ENCODE peak calls at places on chromosomes 2 and 18, in eight cellular contexts. T, J, A, C, O, L, I and D are unnamed samples.

GRCh38 chr18:62784338-62784965 is 69.1 kb downstream of the PHLPP1 start:
- DNase-seq in L (no peak), J (no peak), I (peak), A (no peak), C (no peak), O (no peak), T (no peak), D (no peak)

GRCh38 chr2:32746554-32747133 is 118.8 kb downstream of the TTC27 start:
- DNase-seq in L (no peak), C (no peak), T (no peak), J (no peak), O (no peak), A (no peak), I (no peak), D (no peak)

GRCh38 chr2:208929489-208929864 is 494.4 kb upstream of the MAP2 start:
- DNase-seq in I (no peak), A (no peak), L (no peak), J (no peak), C (no peak), O (no peak), T (no peak), D (no peak)

GRCh38 chr2:40034198-40034597 is 255.1 kb upstream of the THUMPD2 start:
- DNase-seq in O (no peak), C (no peak), A (no peak), L (no peak), I (peak), T (no peak), J (no peak), D (no peak)

GRCh38 chr2:201887851-201888451 is 81.6 kb downstream of the CDK15 start:
- DNase-seq in J (no peak), A (no peak), O (no peak), T (no peak), I (no peak), C (no peak), L (no peak), D (no peak)

GRCh38 chr18:31206064-31206463 is 43.4 kb upstream of the DSC1 start:
- DNase-seq in T (no peak), L (no peak), C (no peak), J (no peak), A (no peak), I (no peak), O (no peak), D (no peak)

GRCh38 chr2:46297546-46298271 is 502 bp downstream of the EPAS1 start:
- DNase-seq in O (peak), I (peak), C (peak), A (no peak), J (peak), L (peak), T (no peak), D (no peak)

GRCh38 chr18:261398-262073 is 6.3 kb downstream of the THOC1 start:
- DNase-seq in J (no peak), A (no peak), T (no peak), I (no peak), L (no peak), O (no peak), C (no peak), D (no peak)

GRCh38 chr2:100773538-100773937 is 46.4 kb upstream of the NPAS2 start:
- DNase-seq in A (no peak), O (no peak), I (no peak), T (no peak), C (no peak), J (no peak), L (no peak), D (no peak)

GRCh38 chr18:48475635-48476549 is 62.9 kb upstream of the CTIF start:
- DNase-seq in O (peak), C (no peak), L (peak), J (peak), T (peak), A (peak), I (peak), D (peak)

GRCh38 chr2:102048465-102048864 is 56.7 kb downstream of the IL1R2 start:
- DNase-seq in C (no peak), A (no peak), J (no peak), T (no peak), O (no peak), I (peak), L (no peak), D (no peak)

GRCh38 chr2:135121016-135121657 is 69.0 kb downstream of the RAB3GAP1 start:
- DNase-seq in O (no peak), C (no peak), J (no peak), L (no peak), T (no peak), A (no peak), I (no peak), D (no peak)

GRCh38 chr2:179571721-179572120 is 289.7 kb downstream of the ZNF385B start:
- DNase-seq in J (no peak), A (no peak), O (no peak), T (no peak), C (no peak), L (no peak), I (no peak), D (no peak)

GRCh38 chr18:67483237-67483636 is 33.3 kb downstream of the DSEL start:
- DNase-seq in T (no peak), L (no peak), J (no peak), C (no peak), O (no peak), A (no peak), I (no peak), D (no peak)

GRCh38 chr2:115558725-115559124 is 1116.3 kb downstream of the DPP10 start:
- DNase-seq in I (no peak), T (no peak), L (no peak), A (no peak), J (no peak), C (no peak), O (no peak), D (no peak)

GRCh38 chr18:13226533-13227144 is 8.1 kb downstream of the LDLRAD4 start:
- DNase-seq in A (no peak), J (no peak), L (no peak), T (no peak), I (no peak), O (no peak), C (no peak), D (no peak)

GRCh38 chr2:41920812-41921211 is 127.0 kb upstream of the PKDCC start:
- DNase-seq in J (no peak), A (no peak), C (no peak), I (no peak), T (no peak), L (no peak), O (no peak), D (no peak)

GRCh38 chr2:8352989-8353388 is 328.9 kb upstream of the ID2 start:
- DNase-seq in L (no peak), O (no peak), I (no peak), A (no peak), T (no peak), C (no peak), J (no peak), D (no peak)

GRCh38 chr18:64720781-64721464 is 572.0 kb upstream of the LINC00305 start:
- DNase-seq in T (no peak), O (peak), I (no peak), C (no peak), J (no peak), A (no peak), L (no peak), D (no peak)

GRCh38 chr2:230773039-230773773 is 60.6 kb downstream of the CAB39 start:
- DNase-seq in C (no peak), I (no peak), O (no peak), J (no peak), L (no peak), T (no peak), A (no peak), D (no peak)

GRCh38 chr2:101741775-101742520 is 44.4 kb downstream of the MAP4K4 start:
- DNase-seq in T (no peak), O (no peak), L (no peak), J (no peak), C (no peak), A (no peak), I (no peak), D (no peak)

GRCh38 chr2:23322813-23323212 is 62.2 kb upstream of the KLHL29 start:
- DNase-seq in C (no peak), J (no peak), O (no peak), A (no peak), T (no peak), L (no peak), I (no peak), D (no peak)

GRCh38 chr18:79548077-79548450 is 131.5 kb upstream of the CTDP1 start:
- DNase-seq in O (no peak), T (no peak), L (no peak), C (no peak), J (no peak), A (no peak), I (no peak), D (peak)

GRCh38 chr18:37252342-37252741 is 313.3 kb downstream of the CELF4 start:
- DNase-seq in I (no peak), O (no peak), T (no peak), C (no peak), A (no peak), L (no peak), J (no peak), D (no peak)

GRCh38 chr2:42087137-42087856 is 39.5 kb downstream of the PKDCC start:
- DNase-seq in T (no peak), I (no peak), C (no peak), A (no peak), J (no peak), L (no peak), O (no peak), D (no peak)

GRCh38 chr2:71534786-71535185 is 81.4 kb downstream of the DYSF start:
- DNase-seq in C (no peak), T (no peak), A (no peak), I (no peak), L (no peak), O (no peak), J (no peak), D (no peak)

GRCh38 chr2:207764096-207764630 is 5.5 kb downstream of the FZD5 start:
- DNase-seq in C (no peak), O (no peak), A (no peak), I (no peak), L (no peak), T (no peak), J (no peak), D (no peak)

GRCh38 chr2:127454595-127455565 is 36.7 kb downstream of the PROC start:
- DNase-seq in C (no peak), O (peak), L (no peak), A (no peak), T (no peak), J (no peak), I (no peak), D (no peak)

GRCh38 chr18:26085056-26085455 is 5.4 kb downstream of the SS18 start:
- DNase-seq in I (no peak), J (no peak), T (no peak), L (no peak), A (no peak), O (no peak), C (no peak), D (no peak)

GRCh38 chr2:104788721-104789446 is 65.0 kb upstream of the POU3F3 start:
- DNase-seq in L (no peak), O (no peak), I (no peak), J (no peak), C (no peak), T (no peak), A (no peak), D (no peak)

GRCh38 chr2:127807678-127808353 is 3.2 kb downstream of the WDR33 start:
- DNase-seq in A (no peak), L (no peak), C (no peak), I (peak), O (no peak), J (no peak), T (no peak), D (no peak)

GRCh38 chr18:41504316-41504715 is 450.7 kb upstream of the PIK3C3 start:
- DNase-seq in L (no peak), J (no peak), T (no peak), C (no peak), O (no peak), A (no peak), I (no peak), D (no peak)

GRCh38 chr2:19738707-19739106 is 163.1 kb downstream of the TTC32 start:
- DNase-seq in C (no peak), T (no peak), J (no peak), A (no peak), L (peak), I (no peak), O (peak), D (no peak)

GRCh38 chr2:138078153-138078552 is 113.9 kb downstream of the HNMT start:
- DNase-seq in O (no peak), I (no peak), C (no peak), T (no peak), L (no peak), A (no peak), J (no peak), D (peak)

GRCh38 chr2:171102802-171103201 is 57.9 kb downstream of the TLK1 start:
- DNase-seq in A (no peak), L (no peak), O (no peak), T (no peak), J (no peak), I (no peak), C (no peak), D (no peak)

GRCh38 chr2:118089015-118089800 is 937 bp downstream of the INSIG2 start:
- DNase-seq in O (peak), C (peak), L (peak), J (peak), A (peak), I (peak), T (no peak), D (peak)